ENCODE peak calls at places on chromosomes 7 and 10, in six cellular contexts. H is foreskin melanocyte, R is T-cell, A is SK-N-DZ, C is WERI-Rb-1, B is iris pigment epithelial cell. Q is an unnamed sample.

GRCh38 chr10:47207280-47207613 is 92.8 kb upstream of the GDF10 start:
- DNase-seq in H (no peak), R (no peak), A (no peak), C (no peak), B (no peak), Q (no peak)

GRCh38 chr10:13787015-13787421 is 200.3 kb downstream of the PRPF18 start:
- DNase-seq in H (peak), R (peak), A (no peak), C (no peak), B (peak), Q (peak)

GRCh38 chr7:16958724-16959123 is 76.9 kb upstream of the AGR3 start:
- DNase-seq in H (no peak), R (no peak), A (no peak), C (no peak), B (no peak), Q (no peak)

GRCh38 chr7:112622159-112622715 is 141.4 kb downstream of the LSMEM1 start:
- DNase-seq in H (no peak), R (no peak), A (no peak), C (no peak), B (no peak), Q (no peak)

GRCh38 chr10:5361966-5362365 is 2.8 kb upstream of the UCN3 start:
- DNase-seq in H (no peak), R (no peak), A (no peak), C (no peak), B (no peak), Q (no peak)

GRCh38 chr10:67788028-67788886 is 49.7 kb downstream of the DNAJC12 start:
- DNase-seq in H (no peak), R (peak), A (peak), C (peak), B (peak), Q (peak)

GRCh38 chr7:128135275-128136214 is 104.3 kb upstream of the LRRC4 start:
- DNase-seq in H (peak), R (peak), A (peak), C (peak), B (peak), Q (peak)

GRCh38 chr7:98284335-98285036 is 3.0 kb downstream of the BRI3 start:
- DNase-seq in H (peak), R (no peak), A (no peak), C (no peak), B (peak), Q (no peak)

GRCh38 chr7:100159099-100159623 is 638 bp upstream of the TRAPPC14 start:
- DNase-seq in H (no peak), R (no peak), A (no peak), C (no peak), B (no peak), Q (no peak)

GRCh38 chr10:101682172-101682825 is 12.7 kb downstream of the FBXW4 start:
- DNase-seq in H (no peak), R (no peak), A (no peak), C (no peak), B (peak), Q (no peak)

GRCh38 chr10:117284726-117285494 is 44.0 kb downstream of the SLC18A2 start:
- DNase-seq in H (no peak), R (no peak), A (no peak), C (no peak), B (no peak), Q (no peak)

GRCh38 chr7:65980478-65981250 is 1.3 kb downstream of the GUSB start:
- DNase-seq in H (peak), R (peak), A (peak), C (no peak), B (peak), Q (peak)

GRCh38 chr10:80409121-80409520 is 770 bp downstream of the PRXL2A start:
- DNase-seq in H (no peak), R (no peak), A (no peak), C (no peak), B (no peak), Q (no peak)

GRCh38 chr10:31464552-31464951 is 145.5 kb downstream of the ZEB1 start:
- DNase-seq in H (no peak), R (no peak), A (no peak), C (no peak), B (no peak), Q (no peak)

GRCh38 chr7:47254081-47255006 is 327.6 kb downstream of the TNS3 start:
- DNase-seq in H (peak), R (peak), A (peak), C (peak), B (peak), Q (peak)

GRCh38 chr10:113056468-113057021 is 106.5 kb downstream of the TCF7L2 start:
- DNase-seq in H (no peak), R (no peak), A (no peak), C (no peak), B (peak), Q (no peak)